ENCODE peak calls at places on chromosomes 6 and 20, in eight cellular contexts. T is GM06990, I is ovary, S is mammary epithelial cell, H is GM12865, Z is BE2C, B is heart left ventricle, M is fibroblast of the aortic adventitia. N is an unnamed sample.

GRCh38 chr6:8192067-8192466 is 89.7 kb upstream of the EEF1E1 start:
- DNase-seq in M (no peak), T (no peak), S (no peak), H (no peak), Z (no peak), I (no peak), B (no peak), N (no peak)

GRCh38 chr20:22836877-22837276 is 198.2 kb upstream of the SSTR4 start:
- DNase-seq in S (peak), I (no peak), M (peak), H (no peak), T (no peak), B (no peak), Z (no peak), N (no peak)

GRCh38 chr6:82419859-82420258 is 56.2 kb downstream of the TPBG start:
- DNase-seq in T (peak), Z (no peak), B (no peak), M (peak), S (no peak), H (peak), I (no peak), N (no peak)

GRCh38 chr6:144307880-144308279 is 22.7 kb downstream of the UTRN start:
- DNase-seq in T (no peak), H (no peak), M (no peak), B (no peak), S (no peak), Z (no peak), I (no peak), N (no peak)

GRCh38 chr6:41367700-41368099 is 32.3 kb downstream of the NCR2 start:
- DNase-seq in Z (peak), M (peak), B (peak), H (no peak), S (peak), T (no peak), I (peak), N (peak)

GRCh38 chr6:42100029-42100901 is 42.2 kb downstream of the C6orf132 start:
- DNase-seq in S (peak), T (no peak), I (no peak), Z (no peak), B (no peak), M (peak), H (no peak), N (no peak)

GRCh38 chr6:139990865-139991264 is 616.4 kb upstream of the CITED2 start:
- DNase-seq in B (no peak), Z (no peak), M (peak), H (no peak), S (no peak), T (no peak), I (peak), N (no peak)

GRCh38 chr20:17761612-17762011 is 61.8 kb downstream of the BANF2 start:
- DNase-seq in B (no peak), S (no peak), T (no peak), Z (peak), M (no peak), H (no peak), I (no peak), N (no peak)

GRCh38 chr20:50418890-50419642 is 91.1 kb upstream of the PTPN1 start:
- DNase-seq in B (no peak), S (no peak), T (no peak), M (no peak), Z (no peak), H (no peak), I (no peak), N (peak)

GRCh38 chr20:17565164-17565845 is 4.6 kb upstream of the DSTN start:
- DNase-seq in I (no peak), B (no peak), M (no peak), S (no peak), T (no peak), H (no peak), Z (no peak), N (no peak)

GRCh38 chr6:107576852-107577251 is 86.9 kb downstream of the SOBP start:
- DNase-seq in M (peak), Z (no peak), T (no peak), H (no peak), I (no peak), S (peak), B (no peak), N (no peak)

GRCh38 chr6:15365273-15365687 is 119.4 kb downstream of the JARID2 start:
- DNase-seq in T (no peak), Z (peak), H (no peak), I (no peak), S (peak), M (peak), B (peak), N (peak)

GRCh38 chr6:144931172-144932035 is 646.3 kb downstream of the UTRN start:
- DNase-seq in M (peak), I (no peak), Z (peak), H (peak), S (peak), T (no peak), B (no peak), N (no peak)

GRCh38 chr20:49460916-49461315 is 21.6 kb downstream of the KCNB1 start:
- DNase-seq in M (peak), Z (no peak), B (no peak), H (no peak), T (no peak), S (peak), I (no peak), N (no peak)

GRCh38 chr6:33213166-33213988 is 5.1 kb downstream of the RING1 start:
- DNase-seq in H (no peak), Z (peak), M (no peak), S (no peak), I (peak), T (no peak), B (peak), N (no peak)

GRCh38 chr6:1502041-1502440 is 107.7 kb upstream of the FOXC1 start:
- DNase-seq in I (no peak), S (no peak), M (peak), Z (no peak), T (no peak), H (no peak), B (no peak), N (no peak)

GRCh38 chr6:98835149-98836024 is 1.0 kb downstream of the POU3F2 start:
- DNase-seq in T (no peak), I (peak), B (no peak), M (no peak), S (no peak), Z (peak), H (no peak), N (no peak)

GRCh38 chr20:59120919-59121318 is 42.7 kb upstream of the ZNF831 start:
- DNase-seq in B (no peak), Z (no peak), I (no peak), T (no peak), H (no peak), M (no peak), S (no peak), N (no peak)

GRCh38 chr20:36573798-36574277 is 441 bp downstream of the TGIF2 start:
- DNase-seq in M (no peak), I (no peak), Z (no peak), H (peak), B (peak), S (peak), T (peak), N (peak)

GRCh38 chr6:84224251-84224650 is 3.2 kb downstream of the CEP162 start:
- DNase-seq in M (peak), S (no peak), B (no peak), Z (no peak), I (no peak), T (no peak), H (no peak), N (no peak)

GRCh38 chr6:131758920-131759319 is 48.1 kb upstream of the CTAGE9 start:
- DNase-seq in H (no peak), Z (no peak), S (no peak), T (no peak), M (peak), I (no peak), B (no peak), N (no peak)

GRCh38 chr6:155121699-155122098 is 126.6 kb downstream of the TIAM2 start:
- DNase-seq in B (no peak), T (no peak), I (no peak), Z (peak), H (no peak), S (no peak), M (peak), N (no peak)

GRCh38 chr6:31898200-31899011 is 908 bp upstream of the EHMT2 start:
- DNase-seq in M (peak), T (no peak), Z (no peak), I (peak), S (peak), H (peak), B (no peak), N (no peak)

GRCh38 chr6:88220493-88220892 is 54.3 kb upstream of the CNR1 start:
- DNase-seq in B (no peak), I (no peak), H (peak), M (peak), Z (no peak), S (peak), T (no peak), N (no peak)

GRCh38 chr6:84426002-84426705 is 198.7 kb upstream of the CEP162 start:
- DNase-seq in T (no peak), I (no peak), B (no peak), H (no peak), Z (no peak), M (peak), S (no peak), N (no peak)

GRCh38 chr20:6819599-6819998 is 52.1 kb downstream of the BMP2 start:
- DNase-seq in I (no peak), T (no peak), H (no peak), B (no peak), S (no peak), Z (no peak), M (peak), N (no peak)

GRCh38 chr6:40733290-40733689 is 146.1 kb upstream of the LRFN2 start:
- DNase-seq in I (no peak), S (no peak), H (no peak), T (no peak), B (no peak), M (peak), Z (no peak), N (no peak)

GRCh38 chr20:38114353-38114791 is 50.7 kb downstream of the TGM2 start:
- DNase-seq in B (no peak), S (no peak), M (peak), H (no peak), Z (no peak), T (no peak), I (no peak), N (no peak)

GRCh38 chr6:54846243-54846856 is at the start of gene FAM83B:
- DNase-seq in H (no peak), S (peak), T (no peak), B (no peak), Z (peak), I (no peak), M (no peak), N (no peak)

GRCh38 chr6:122365775-122366403 is 33.6 kb upstream of the HSF2 start:
- DNase-seq in H (no peak), B (no peak), I (no peak), S (peak), T (no peak), Z (no peak), M (no peak), N (no peak)

GRCh38 chr6:69827491-69827890 is 30.7 kb upstream of the LMBRD1 start:
- DNase-seq in Z (no peak), H (no peak), S (peak), B (no peak), I (no peak), T (no peak), M (peak), N (no peak)

GRCh38 chr6:41644297-41644879 is 6.1 kb downstream of the MDFI start:
- DNase-seq in I (no peak), Z (no peak), T (no peak), M (no peak), S (peak), B (no peak), H (no peak), N (no peak)

GRCh38 chr6:96878101-96878500 is 19.6 kb downstream of the NDUFAF4 start:
- DNase-seq in S (no peak), H (no peak), T (no peak), B (no peak), M (no peak), I (no peak), Z (no peak), N (no peak)

GRCh38 chr20:49052334-49052733 is 6.2 kb downstream of the CSE1L start:
- DNase-seq in T (no peak), H (no peak), Z (no peak), B (no peak), M (no peak), S (peak), I (no peak), N (no peak)

GRCh38 chr6:39772559-39773283 is 19.5 kb upstream of the DAAM2 start:
- DNase-seq in M (no peak), I (no peak), T (no peak), H (no peak), S (no peak), B (no peak), Z (no peak), N (no peak)

GRCh38 chr6:113564401-113565161 is 292.6 kb upstream of the MARCKS start:
- DNase-seq in M (peak), B (peak), I (peak), H (peak), T (peak), S (no peak), Z (peak), N (peak)

GRCh38 chr6:85404497-85405174 is 45.2 kb upstream of the NT5E start:
- DNase-seq in M (peak), I (peak), S (peak), B (no peak), T (no peak), Z (no peak), H (no peak), N (no peak)

GRCh38 chr20:48214601-48215000 is 429.3 kb upstream of the SULF2 start:
- DNase-seq in H (no peak), S (no peak), B (no peak), M (no peak), T (no peak), Z (no peak), I (no peak), N (no peak)

GRCh38 chr6:45625191-45625664 is 247.5 kb upstream of the SUPT3H start:
- DNase-seq in M (peak), B (no peak), Z (no peak), S (peak), H (no peak), T (no peak), I (no peak), N (no peak)

GRCh38 chr6:35602133-35602946 is 86.4 kb downstream of the FKBP5 start:
- DNase-seq in M (peak), H (peak), B (no peak), T (peak), S (peak), Z (no peak), I (no peak), N (no peak)
- H3K4me3 ChIP-seq in M (peak), H (no peak), B (no peak), T (no peak), S (peak), Z (peak), I (no peak), N (peak)

GRCh38 chr6:36244641-36245280 is 25.1 kb upstream of the PNPLA1 start:
- DNase-seq in T (no peak), Z (no peak), I (no peak), B (no peak), M (no peak), S (no peak), H (no peak), N (no peak)

GRCh38 chr6:36243562-36244212 is 26.2 kb upstream of the PNPLA1 start:
- DNase-seq in T (no peak), I (no peak), Z (no peak), H (no peak), M (no peak), S (no peak), B (no peak), N (no peak)

GRCh38 chr6:36246511-36247268 is 23.2 kb upstream of the PNPLA1 start:
- DNase-seq in Z (no peak), H (no peak), M (no peak), S (peak), B (no peak), T (no peak), I (no peak), N (no peak)

GRCh38 chr6:36247691-36248090 is 22.2 kb upstream of the PNPLA1 start:
- DNase-seq in M (peak), S (no peak), Z (no peak), H (no peak), T (no peak), B (no peak), I (no peak), N (no peak)

DNA sequence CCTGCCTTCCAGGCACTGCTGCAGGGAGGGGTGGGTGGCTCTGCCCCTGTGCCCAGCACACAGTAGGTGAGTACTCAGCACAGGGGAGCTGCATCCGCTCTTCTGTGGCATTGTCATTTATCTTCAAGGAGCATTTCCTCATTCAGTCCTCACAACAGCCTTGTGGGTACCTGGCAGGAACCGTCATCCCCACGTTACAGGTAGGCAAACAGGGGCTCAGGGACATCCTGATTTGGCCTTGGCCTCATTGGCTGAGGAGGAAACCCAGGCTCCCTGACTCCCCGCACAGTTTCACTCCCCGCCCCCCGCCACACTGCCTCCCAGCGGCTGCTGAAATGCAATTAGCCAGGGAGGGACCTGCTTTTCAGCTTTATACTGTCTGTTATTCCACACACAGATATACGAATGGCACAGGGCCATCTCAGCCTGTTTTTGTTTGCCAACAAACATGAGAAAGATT is 24.3 kb upstream of the PNPLA1 start:
- DNase-seq in I (no peak), S (no peak), M (no peak), B (no peak), H (no peak), Z (peak), T (peak), N (no peak)
- TF ChIP-seq CTCF in I (no peak), S (no peak), M (peak), B (no peak), H (no peak), Z (peak), T (peak), N (no peak)

GRCh38 chr6:21741221-21742109 is 147.9 kb downstream of the SOX4 start:
- DNase-seq in S (no peak), I (no peak), M (peak), Z (no peak), T (no peak), B (no peak), H (no peak), N (no peak)

GRCh38 chr6:21739838-21740237 is 146.3 kb downstream of the SOX4 start:
- DNase-seq in H (no peak), T (no peak), M (no peak), B (no peak), I (no peak), S (no peak), Z (no peak), N (no peak)

GRCh38 chr6:21739241-21739640 is 145.7 kb downstream of the SOX4 start:
- DNase-seq in I (no peak), H (no peak), T (no peak), S (no peak), M (no peak), B (no peak), Z (no peak), N (no peak)

GRCh38 chr6:21740719-21741118 is 147.2 kb downstream of the SOX4 start:
- DNase-seq in M (peak), I (no peak), Z (no peak), T (no peak), H (no peak), B (no peak), S (no peak), N (no peak)

GRCh38 chr6:21738180-21739094 is 144.9 kb downstream of the SOX4 start:
- DNase-seq in Z (no peak), T (no peak), B (no peak), I (no peak), M (no peak), H (no peak), S (no peak), N (no peak)
- H3K4me3 ChIP-seq in Z (no peak), T (no peak), B (no peak), I (no peak), M (no peak), H (no peak), S (no peak), N (no peak)

GRCh38 chr6:125192610-125192930 is 39.0 kb downstream of the TPD52L1 start:
- DNase-seq in I (no peak), B (no peak), H (no peak), M (no peak), T (no peak), Z (no peak), S (no peak), N (no peak)
- TF ChIP-seq CTCF in I (no peak), B (no peak), H (no peak), M (no peak), T (no peak), Z (no peak), S (no peak), N (peak)

DNA sequence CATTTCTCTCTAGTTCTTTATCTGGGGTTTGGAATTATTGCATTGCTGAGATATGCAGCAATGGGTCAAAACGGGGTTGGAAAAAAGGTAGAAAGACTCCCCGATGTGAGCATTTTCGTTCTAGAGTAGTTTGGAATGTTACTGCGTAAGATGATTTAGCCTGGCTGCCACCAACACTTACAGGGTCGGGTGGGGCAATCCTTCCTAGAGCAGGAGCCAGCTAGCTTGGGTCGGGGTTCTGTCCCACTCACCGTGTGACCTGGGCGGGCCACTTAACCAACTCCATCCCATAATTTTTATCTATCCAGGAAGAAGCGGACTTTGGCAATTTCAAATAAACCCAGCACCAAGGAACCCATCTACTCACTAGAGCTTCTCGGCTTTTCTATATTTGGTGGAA is 72.2 kb downstream of the GPX5 start:
- DNase-seq in T (no peak), H (no peak), I (no peak), Z (peak), S (no peak), B (no peak), M (no peak), N (no peak)
- H3K4me3 ChIP-seq in T (peak), H (no peak), I (no peak), Z (peak), S (peak), B (no peak), M (peak), N (peak)

GRCh38 chr6:150537893-150538292 is 61.8 kb upstream of the PLEKHG1 start:
- DNase-seq in B (peak), M (no peak), I (no peak), Z (no peak), H (no peak), S (no peak), T (no peak), N (peak)
- TF ChIP-seq CTCF in B (no peak), M (no peak), I (no peak), Z (no peak), H (no peak), S (no peak), T (no peak), N (no peak)

GRCh38 chr6:159042003-159042823 is 2.6 kb downstream of the TAGAP start:
- DNase-seq in T (peak), S (peak), H (peak), I (peak), Z (peak), M (peak), B (peak), N (no peak)
- H3K4me3 ChIP-seq in T (peak), S (no peak), H (peak), I (no peak), Z (no peak), M (no peak), B (no peak), N (peak)

N was measured in left ventricle myocardium inferior.